ENCODE peak calls at places on chromosomes 5 and 9, in five cellular contexts. One of them, this sample, is unnamed.

GRCh38 chr9:86369810-86370209 is 15.6 kb upstream of the TUT7 start:
- DNase-seq in GM23248: no peak
- DNase-seq in SJSA1: no peak
- DNase-seq in heart right ventricle: no peak
- DNase-seq in ureter: no peak
- DNase-seq in this sample: no peak

GRCh38 chr9:83220737-83221136 is 157.8 kb upstream of the RASEF start:
- DNase-seq in GM23248: peak
- DNase-seq in SJSA1: peak
- DNase-seq in heart right ventricle: no peak
- DNase-seq in ureter: no peak
- DNase-seq in this sample: no peak

GRCh38 chr5:159409801-159410200 is 79.5 kb upstream of the IL12B start:
- DNase-seq in GM23248: no peak
- DNase-seq in SJSA1: no peak
- DNase-seq in heart right ventricle: no peak
- DNase-seq in ureter: no peak
- DNase-seq in this sample: no peak

GRCh38 chr9:107907261-107907660 is 417.7 kb upstream of the KLF4 start:
- DNase-seq in GM23248: no peak
- DNase-seq in SJSA1: no peak
- DNase-seq in heart right ventricle: no peak
- DNase-seq in ureter: no peak
- DNase-seq in this sample: no peak

GRCh38 chr5:153276151-153276550 is 214.3 kb upstream of the GRIA1 start:
- DNase-seq in GM23248: peak
- DNase-seq in SJSA1: peak
- DNase-seq in heart right ventricle: no peak
- DNase-seq in ureter: no peak
- DNase-seq in this sample: no peak

GRCh38 chr9:70031141-70031545 is 12.5 kb upstream of the MAMDC2 start:
- DNase-seq in GM23248: peak
- DNase-seq in SJSA1: peak
- DNase-seq in heart right ventricle: no peak
- DNase-seq in ureter: no peak
- DNase-seq in this sample: no peak

GRCh38 chr5:66382152-66382551 is 214.0 kb upstream of the MAST4 start:
- DNase-seq in GM23248: no peak
- DNase-seq in SJSA1: no peak
- DNase-seq in heart right ventricle: no peak
- DNase-seq in ureter: no peak
- DNase-seq in this sample: no peak

GRCh38 chr5:33711094-33711670 is 180.6 kb downstream of the ADAMTS12 start:
- DNase-seq in GM23248: no peak
- DNase-seq in SJSA1: no peak
- DNase-seq in heart right ventricle: no peak
- DNase-seq in ureter: no peak
- DNase-seq in this sample: no peak

GRCh38 chr9:116284518-116284917 is 130.9 kb downstream of the PAPPA start:
- DNase-seq in GM23248: no peak
- DNase-seq in SJSA1: no peak
- DNase-seq in heart right ventricle: no peak
- DNase-seq in ureter: no peak
- DNase-seq in this sample: no peak

GRCh38 chr5:132334812-132335211 is 34.7 kb upstream of the SLC22A5 start:
- DNase-seq in GM23248: no peak
- DNase-seq in SJSA1: no peak
- DNase-seq in heart right ventricle: no peak
- DNase-seq in ureter: no peak
- DNase-seq in this sample: no peak

GRCh38 chr9:107612136-107612535 is 122.6 kb upstream of the KLF4 start:
- DNase-seq in GM23248: peak
- DNase-seq in SJSA1: no peak
- DNase-seq in heart right ventricle: peak
- DNase-seq in ureter: peak
- DNase-seq in this sample: no peak

GRCh38 chr9:38074441-38074943 is 5.5 kb upstream of the SHB start:
- DNase-seq in GM23248: peak
- DNase-seq in SJSA1: peak
- DNase-seq in heart right ventricle: no peak
- DNase-seq in ureter: no peak
- DNase-seq in this sample: no peak

GRCh38 chr9:74102702-74103101 is 394.4 kb upstream of the RORB start:
- DNase-seq in GM23248: no peak
- DNase-seq in SJSA1: no peak
- DNase-seq in heart right ventricle: no peak
- DNase-seq in ureter: no peak
- DNase-seq in this sample: no peak

GRCh38 chr5:93622240-93622885 is 39.3 kb downstream of the NR2F1 start:
- DNase-seq in GM23248: peak
- DNase-seq in SJSA1: peak
- DNase-seq in heart right ventricle: no peak
- DNase-seq in ureter: no peak
- DNase-seq in this sample: no peak

GRCh38 chr5:133461796-133462516 is 150.4 kb downstream of the FSTL4 start:
- DNase-seq in GM23248: no peak
- DNase-seq in SJSA1: no peak
- DNase-seq in heart right ventricle: no peak
- DNase-seq in ureter: no peak
- DNase-seq in this sample: no peak

GRCh38 chr5:80128129-80128528 is 93.0 kb downstream of the THBS4 start:
- DNase-seq in GM23248: no peak
- DNase-seq in SJSA1: no peak
- DNase-seq in heart right ventricle: no peak
- DNase-seq in ureter: no peak
- DNase-seq in this sample: no peak

GRCh38 chr5:124755565-124755964 is 9.1 kb upstream of the ZNF608 start:
- DNase-seq in GM23248: peak
- DNase-seq in SJSA1: peak
- DNase-seq in heart right ventricle: no peak
- DNase-seq in ureter: no peak
- DNase-seq in this sample: no peak

GRCh38 chr5:43209060-43209459 is 17.0 kb downstream of the NIM1K start:
- DNase-seq in GM23248: no peak
- DNase-seq in SJSA1: no peak
- DNase-seq in heart right ventricle: no peak
- DNase-seq in ureter: no peak
- DNase-seq in this sample: no peak

GRCh38 chr9:16321461-16322119 is 548.9 kb downstream of the BNC2 start:
- DNase-seq in GM23248: peak
- DNase-seq in SJSA1: no peak
- DNase-seq in heart right ventricle: no peak
- DNase-seq in ureter: no peak
- DNase-seq in this sample: no peak

GRCh38 chr9:31740705-31741104 is 643.7 kb upstream of the ACO1 start:
- DNase-seq in GM23248: no peak
- DNase-seq in SJSA1: no peak
- DNase-seq in heart right ventricle: no peak
- DNase-seq in ureter: no peak
- DNase-seq in this sample: no peak

GRCh38 chr5:122586351-122586750 is 188.5 kb upstream of the SNX2 start:
- DNase-seq in GM23248: peak
- DNase-seq in SJSA1: no peak
- DNase-seq in heart right ventricle: no peak
- DNase-seq in ureter: no peak
- DNase-seq in this sample: no peak

GRCh38 chr9:107605041-107605440 is 115.5 kb upstream of the KLF4 start:
- DNase-seq in GM23248: no peak
- DNase-seq in SJSA1: no peak
- DNase-seq in heart right ventricle: no peak
- DNase-seq in ureter: no peak
- DNase-seq in this sample: no peak

GRCh38 chr9:89588271-89588879 is 16.4 kb upstream of the GADD45G start:
- DNase-seq in GM23248: no peak
- DNase-seq in SJSA1: no peak
- DNase-seq in heart right ventricle: no peak
- DNase-seq in ureter: no peak
- DNase-seq in this sample: no peak

GRCh38 chr5:65722575-65723424 is 795 bp downstream of the NLN start:
- DNase-seq in GM23248: peak
- DNase-seq in SJSA1: peak
- DNase-seq in heart right ventricle: no peak
- DNase-seq in ureter: no peak
- DNase-seq in this sample: no peak

GRCh38 chr5:56257010-56257409 is 23.9 kb upstream of the ANKRD55 start:
- DNase-seq in GM23248: no peak
- DNase-seq in SJSA1: no peak
- DNase-seq in heart right ventricle: no peak
- DNase-seq in ureter: no peak
- DNase-seq in this sample: no peak

This sample was measured in brain pericyte.